ENCODE peak calls at places on chromosomes 13 and 19, in nine cellular contexts. Y is NCI-H1048, V is prostate gland, Q is body of pancreas, T is endodermal cell, G is NCI-H2227 treated with DMSO at 0.1 percent for 48 hours, N is left colon, U is nucleus accumbens, D is T47D. Z is an unnamed sample.

GRCh38 chr19:15631817-15632216 is 8.9 kb upstream of the CYP4F3 start:
- DNase-seq in Y (no peak), V (no peak), Q (no peak), T (peak; percentile 83), G (no peak), N (no peak), U (no peak), D (no peak), Z (peak; percentile 9)

GRCh38 chr19:33797821-33798633 is 1.4 kb downstream of the KCTD15 start:
- DNase-seq in Y (no peak), V (no peak), Q (peak; percentile 69), T (peak; percentile 89), G (no peak), N (peak; percentile 74), U (peak; percentile 10), D (no peak), Z (peak; percentile 30)

GRCh38 chr13:39565036-39565949 is 37.7 kb downstream of the LHFPL6 start:
- DNase-seq in Y (peak; percentile 37), V (no peak), Q (no peak), T (peak; percentile 77), G (no peak), N (no peak), U (no peak), D (no peak), Z (no peak)

GRCh38 chr19:33267706-33268105 is 34.6 kb downstream of the CEBPA start:
- DNase-seq in Y (no peak), V (no peak), Q (no peak), T (no peak), G (no peak), N (no peak), U (no peak), D (no peak), Z (no peak)

GRCh38 chr13:107095876-107096275 is 527.9 kb upstream of the ARGLU1 start:
- DNase-seq in Y (no peak), V (no peak), Q (no peak), T (no peak), G (no peak), N (no peak), U (no peak), D (no peak), Z (no peak)

GRCh38 chr13:32905864-32906180 is 110.4 kb upstream of the KL start:
- DNase-seq in Y (no peak), V (no peak), Q (peak; percentile 20), T (no peak), G (no peak), N (no peak), U (no peak), D (no peak), Z (no peak)

GRCh38 chr13:113298001-113298945 is 1.2 kb downstream of the LAMP1 start:
- DNase-seq in Y (no peak), V (no peak), Q (no peak), T (no peak), G (no peak), N (no peak), U (no peak), D (no peak), Z (peak; percentile 48)

GRCh38 chr19:5154129-5154798 is 185.4 kb downstream of the KDM4B start:
- DNase-seq in Y (no peak), V (no peak), Q (peak; percentile 56), T (peak; percentile 91), G (no peak), N (no peak), U (no peak), D (no peak), Z (peak; percentile 71)

GRCh38 chr13:59750860-59751259 is 412.9 kb downstream of the DIAPH3 start:
- DNase-seq in Y (no peak), V (no peak), Q (peak; percentile 31), T (peak; percentile 86), G (peak; percentile 45), N (no peak), U (peak; percentile 53), D (no peak), Z (no peak)

GRCh38 chr13:100751826-100752225 is 77.2 kb upstream of the TMTC4 start:
- DNase-seq in Y (no peak), V (no peak), Q (no peak), T (no peak), G (peak; percentile 3), N (no peak), U (no peak), D (no peak), Z (no peak)

GRCh38 chr19:41606215-41606837 is 20.5 kb downstream of the CEACAM4 start:
- DNase-seq in Y (no peak), V (no peak), Q (no peak), T (no peak), G (no peak), N (no peak), U (no peak), D (no peak), Z (no peak)

GRCh38 chr13:42378383-42378780 is 106.4 kb downstream of the AKAP11 start:
- DNase-seq in Y (no peak), V (no peak), Q (no peak), T (no peak), G (no peak), N (no peak), U (no peak), D (no peak), Z (peak; percentile 69)

GRCh38 chr13:113049521-113049941 is 56.1 kb upstream of the F7 start:
- DNase-seq in Y (no peak), V (no peak), Q (no peak), T (no peak), G (no peak), N (no peak), U (no peak), D (no peak), Z (no peak)

GRCh38 chr13:93769607-93770006 is 543.0 kb downstream of the GPC6 start:
- DNase-seq in Y (no peak), V (no peak), Q (no peak), T (no peak), G (no peak), N (no peak), U (no peak), D (no peak), Z (no peak)

GRCh38 chr19:53057904-53058579 is 13.5 kb downstream of the ERVV-2 start:
- DNase-seq in Y (no peak), V (peak; percentile 46), Q (peak; percentile 54), T (peak; percentile 88), G (peak; percentile 57), N (no peak), U (no peak), D (peak; percentile 13), Z (peak; percentile 56)

GRCh38 chr13:110294146-110294545 is 12.8 kb downstream of the COL4A1 start:
- DNase-seq in Y (no peak), V (no peak), Q (no peak), T (no peak), G (no peak), N (no peak), U (no peak), D (no peak), Z (no peak)

GRCh38 chr13:75705908-75706307 is 69.8 kb downstream of the LMO7 start:
- DNase-seq in Y (no peak), V (no peak), Q (no peak), T (no peak), G (no peak), N (no peak), U (no peak), D (no peak), Z (no peak)

GRCh38 chr19:2453431-2454025 is 3.2 kb downstream of the LMNB2 start:
- DNase-seq in Y (no peak), V (no peak), Q (no peak), T (peak; percentile 42), G (no peak), N (no peak), U (no peak), D (no peak), Z (no peak)

Z was measured in activated CD8-positive, alpha-beta T cell treated with anti-CD3 and anti-CD28 coated beads for 36 hours.